ENCODE peak calls at places on chromosomes 3 and 15, in eight cellular contexts. R is HCT116, G is HepG2, L is GM23338, Q is upper lobe of left lung, W is GM12878, B is Panc1, V is K562. J is an unnamed sample.

GRCh38 chr15:101444015-101444414 is 45.5 kb downstream of the PCSK6 start:
- ATAC-seq in W (no peak), V (no peak), G (no peak), Q (no peak), B (no peak), R (no peak), L (no peak), J (peak)

GRCh38 chr3:197465996-197466549 is 89.7 kb downstream of the BDH1 start:
- ATAC-seq in Q (no peak), W (no peak), L (no peak), B (no peak), G (peak), R (no peak), V (no peak), J (no peak)

GRCh38 chr3:100665230-100665629 is 44.1 kb upstream of the TFG start:
- ATAC-seq in L (no peak), G (no peak), B (no peak), Q (no peak), R (no peak), V (peak), W (peak), J (no peak)

GRCh38 chr15:31255176-31255510 is 71.5 kb upstream of the KLF13 start:
- ATAC-seq in V (no peak), Q (no peak), L (no peak), B (no peak), W (peak), R (no peak), G (no peak), J (no peak)

GRCh38 chr3:124829819-124830554 is 57.2 kb downstream of the ITGB5 start:
- ATAC-seq in W (peak), L (no peak), B (no peak), G (no peak), R (no peak), V (no peak), Q (peak), J (peak)

GRCh38 chr3:49914906-49915305 is 11.2 kb upstream of the MST1R start:
- ATAC-seq in G (no peak), B (no peak), V (no peak), Q (no peak), W (no peak), L (no peak), R (no peak), J (no peak)

GRCh38 chr3:132343018-132343612 is 25.9 kb downstream of the ACP3 start:
- ATAC-seq in G (peak), R (peak), B (peak), L (peak), Q (peak), V (peak), W (peak), J (peak)

GRCh38 chr3:108319428-108320053 is 23.2 kb downstream of the HHLA2 start:
- ATAC-seq in G (no peak), B (no peak), V (no peak), L (no peak), W (no peak), R (no peak), Q (no peak), J (no peak)

GRCh38 chr3:16059081-16059537 is 115.4 kb upstream of the GALNT15 start:
- ATAC-seq in L (peak), W (no peak), G (no peak), V (peak), B (no peak), R (peak), Q (no peak), J (no peak)

GRCh38 chr15:82663186-82663600 is 16.0 kb upstream of the CPEB1 start:
- ATAC-seq in R (peak), L (peak), W (peak), G (peak), V (peak), Q (no peak), B (no peak), J (no peak)

GRCh38 chr3:152909180-152909883 is 74.4 kb downstream of the P2RY1 start:
- ATAC-seq in L (no peak), W (no peak), R (no peak), G (no peak), B (no peak), Q (no peak), V (peak), J (no peak)

GRCh38 chr3:129051776-129052400 is 8.7 kb upstream of the GP9 start:
- ATAC-seq in G (no peak), L (no peak), W (peak), V (no peak), Q (peak), B (peak), R (no peak), J (no peak)

GRCh38 chr3:70085613-70086012 is 86.1 kb downstream of the SAMMSON start:
- ATAC-seq in W (no peak), R (no peak), B (no peak), V (no peak), G (no peak), L (no peak), Q (no peak), J (no peak)

GRCh38 chr15:40960926-40961325 is 7.7 kb downstream of the CHAC1 start:
- ATAC-seq in B (peak), L (no peak), R (peak), V (no peak), W (no peak), G (peak), Q (peak), J (no peak)

GRCh38 chr3:128554100-128554464 is 61.1 kb upstream of the GATA2 start:
- ATAC-seq in V (peak), R (peak), W (no peak), L (no peak), G (peak), Q (no peak), B (peak), J (no peak)

GRCh38 chr3:25457642-25458419 is 29.8 kb downstream of the RARB start:
- ATAC-seq in W (no peak), B (no peak), L (no peak), V (no peak), Q (no peak), R (no peak), G (no peak), J (no peak)

GRCh38 chr15:31223478-31224350 is 102.9 kb upstream of the KLF13 start:
- ATAC-seq in W (no peak), Q (peak), V (no peak), L (peak), B (peak), R (no peak), G (no peak), J (no peak)

GRCh38 chr3:64148955-64149653 is 76.2 kb downstream of the PRICKLE2 start:
- ATAC-seq in L (peak), V (no peak), B (no peak), Q (no peak), W (no peak), R (no peak), G (no peak), J (no peak)

GRCh38 chr15:40048155-40048792 is 9.3 kb upstream of the SRP14 start:
- ATAC-seq in Q (no peak), W (peak), R (no peak), B (no peak), V (no peak), L (no peak), G (no peak), J (no peak)

GRCh38 chr15:71562251-71562650 is 248.1 kb upstream of the NR2E3 start:
- ATAC-seq in B (no peak), R (no peak), V (no peak), L (no peak), G (no peak), W (no peak), Q (no peak), J (no peak)

GRCh38 chr3:172317984-172318383 is 130.3 kb downstream of the GHSR start:
- ATAC-seq in Q (peak), R (peak), V (no peak), L (no peak), G (peak), B (peak), W (peak), J (peak)

GRCh38 chr15:79680721-79681120 is 216.1 kb downstream of the MTHFS start:
- ATAC-seq in R (no peak), G (no peak), V (no peak), Q (no peak), W (peak), L (peak), B (peak), J (no peak)

GRCh38 chr15:79678032-79678701 is 218.6 kb downstream of the MTHFS start:
- ATAC-seq in W (no peak), B (no peak), L (no peak), R (no peak), V (no peak), G (no peak), Q (no peak), J (no peak)

GRCh38 chr15:79682285-79682684 is 214.5 kb downstream of the MTHFS start:
- ATAC-seq in G (no peak), B (no peak), W (no peak), R (no peak), Q (peak), L (no peak), V (no peak), J (peak)

GRCh38 chr15:79682851-79683288 is 213.9 kb downstream of the MTHFS start:
- ATAC-seq in G (no peak), B (no peak), W (no peak), L (no peak), V (no peak), R (no peak), Q (peak), J (no peak)
- H3K4me3 ChIP-seq in G (no peak), B (no peak), W (no peak), L (no peak), V (no peak), R (no peak), Q (no peak), J (no peak)

DNA sequence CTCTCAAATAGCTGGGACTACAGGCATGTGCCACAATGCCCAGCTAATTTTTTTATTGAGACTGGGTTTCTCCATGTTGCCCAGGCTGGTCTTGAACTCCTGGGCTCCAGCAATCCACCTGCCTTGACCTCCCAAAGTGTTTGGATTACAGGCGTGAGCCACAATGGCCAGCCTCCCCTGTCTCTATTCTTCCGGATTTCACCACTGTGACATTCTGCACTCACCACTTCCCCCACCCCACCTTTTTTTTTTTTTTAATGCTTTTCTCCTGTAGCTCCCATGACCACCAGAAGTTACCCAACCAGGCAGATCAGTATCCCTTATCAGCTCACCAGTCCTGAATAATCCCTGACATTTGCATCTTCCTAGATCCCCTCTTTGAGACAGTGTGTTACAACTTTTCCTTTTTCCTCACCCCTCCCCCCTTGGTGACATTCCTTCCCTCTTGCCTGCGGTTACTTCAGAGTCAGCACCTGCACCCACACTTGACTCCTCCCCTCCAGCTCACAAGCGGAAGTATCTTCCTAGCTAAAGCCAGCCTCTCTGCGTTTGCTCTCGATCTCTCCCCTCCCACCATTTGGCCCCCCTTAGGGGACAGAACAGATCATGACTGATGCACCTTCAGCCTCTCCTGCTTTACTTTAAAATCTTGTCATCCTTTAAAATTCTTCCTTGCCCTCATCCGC is 13.5 kb upstream of the ZNF592 start:
- ATAC-seq in L (peak), V (peak), Q (peak), B (peak), G (peak), W (peak), R (peak), J (peak)
- TF ChIP-seq POLR2AphosphoS5 in L (peak), V (peak), Q (peak), B (no peak), G (no peak), W (no peak), R (no peak), J (no peak)

DNA sequence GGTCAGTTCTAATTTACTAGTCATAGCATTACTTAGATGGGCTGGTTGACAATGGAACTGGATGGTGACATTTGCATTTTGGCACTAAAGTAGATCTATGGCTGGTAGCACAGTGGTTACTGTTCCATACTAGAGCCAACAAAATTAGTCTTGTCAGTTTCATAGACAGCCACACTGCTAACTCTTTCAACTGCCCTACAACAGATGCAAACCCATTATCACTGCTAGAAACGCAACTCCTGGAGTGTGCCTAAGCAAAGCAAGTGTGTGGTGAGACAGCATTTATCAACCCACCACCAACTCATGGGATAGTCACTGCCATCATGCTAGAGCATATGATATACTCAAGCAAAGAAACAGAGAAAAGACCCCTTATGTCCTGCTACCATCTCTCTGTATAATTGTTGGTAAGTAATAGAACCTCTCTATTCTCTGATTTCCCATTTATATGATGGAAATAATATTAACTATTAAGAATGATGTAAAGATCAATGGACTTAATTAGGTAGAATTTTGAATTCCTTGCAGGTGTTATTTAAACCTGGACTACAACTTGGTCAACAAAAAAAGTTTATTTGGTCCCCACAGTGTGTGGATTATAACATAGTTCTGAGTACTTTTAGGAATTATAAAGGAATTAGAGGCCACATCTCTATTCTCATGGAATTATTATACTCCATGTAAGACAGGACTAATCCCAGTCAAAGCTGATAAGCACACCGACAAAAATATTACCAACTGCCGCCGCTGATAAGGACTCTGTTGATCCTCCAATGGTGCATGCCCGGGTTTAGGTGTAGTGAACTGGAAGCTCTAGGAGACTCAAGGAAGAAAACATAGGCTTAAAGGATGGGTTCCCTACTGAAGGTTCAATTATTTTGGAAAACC is 19.9 kb upstream of the ABHD5 start:
- ATAC-seq in W (no peak), V (peak), R (no peak), B (no peak), G (no peak), L (no peak), Q (no peak), J (no peak)
- H3K27ac ChIP-seq in W (no peak), V (peak), R (no peak), B (no peak), G (no peak), L (no peak), Q (no peak), J (no peak)

GRCh38 chr15:60328852-60329443 is 68.8 kb downstream of the ANXA2 start:
- ATAC-seq in R (peak), Q (peak), B (peak), W (peak), G (no peak), V (peak), L (peak), J (no peak)

GRCh38 chr15:60326343-60326742 is 71.4 kb downstream of the ANXA2 start:
- ATAC-seq in W (no peak), B (no peak), Q (no peak), V (no peak), R (no peak), G (no peak), L (no peak), J (no peak)

GRCh38 chr15:60324706-60325438 is 72.9 kb downstream of the ANXA2 start:
- ATAC-seq in G (no peak), R (no peak), Q (no peak), V (no peak), B (no peak), W (no peak), L (no peak), J (no peak)

GRCh38 chr15:60325905-60326304 is 71.9 kb downstream of the ANXA2 start:
- ATAC-seq in L (no peak), V (no peak), W (no peak), Q (no peak), B (no peak), R (no peak), G (no peak), J (no peak)

GRCh38 chr15:60326824-60327654 is 70.7 kb downstream of the ANXA2 start:
- ATAC-seq in R (peak), V (peak), B (peak), G (no peak), W (peak), Q (peak), L (peak), J (no peak)
- H3K4me3 ChIP-seq in R (no peak), V (no peak), B (no peak), G (no peak), W (no peak), Q (no peak), L (no peak), J (no peak)